ENCODE peak calls at places on chromosomes 2 and 18, in four cellular contexts. Q is GM12891, T is GM12878, B is K562. V is an unnamed sample.

GRCh38 chr2:219965287-219965870 is 337.9 kb downstream of the SLC4A3 start:
- DNase-seq in Q (no peak), T (no peak), B (no peak), V (no peak)

GRCh38 chr2:26491563-26492167 is 13.7 kb upstream of the OTOF start:
- DNase-seq in Q (no peak), T (no peak), B (no peak), V (no peak)

GRCh38 chr2:135694711-135695110 is 46.9 kb upstream of the UBXN4 start:
- DNase-seq in Q (no peak), T (no peak), B (no peak), V (no peak)

GRCh38 chr2:71510196-71510807 is 56.9 kb downstream of the DYSF start:
- DNase-seq in Q (peak; percentile 76), T (no peak), B (peak; percentile 76), V (no peak)

GRCh38 chr2:155161314-155161713 is 462.8 kb downstream of the KCNJ3 start:
- DNase-seq in Q (no peak), T (no peak), B (no peak), V (no peak)

GRCh38 chr2:171571721-171572120 is 49.4 kb downstream of the CYBRD1 start:
- DNase-seq in Q (no peak), T (no peak), B (no peak), V (no peak)

GRCh38 chr2:100011272-100011711 is 131.1 kb downstream of the AFF3 start:
- DNase-seq in Q (no peak), T (no peak), B (no peak), V (no peak)

GRCh38 chr2:215367647-215368492 is 56.0 kb downstream of the ATIC start:
- DNase-seq in Q (no peak), T (no peak), B (no peak), V (no peak)

GRCh38 chr18:73653251-73653650 is 494.4 kb downstream of the FBXO15 start:
- DNase-seq in Q (no peak), T (no peak), B (no peak), V (no peak)

GRCh38 chr18:46587568-46587967 is 69.5 kb downstream of the LOXHD1 start:
- DNase-seq in Q (no peak), T (no peak), B (no peak), V (no peak)

GRCh38 chr18:66046025-66046602 is 295.3 kb downstream of the CDH7 start:
- DNase-seq in Q (no peak), T (no peak), B (no peak), V (no peak)

GRCh38 chr18:32177530-32177929 is 12.3 kb upstream of the MEP1B start:
- DNase-seq in Q (no peak), T (no peak), B (no peak), V (no peak)

GRCh38 chr2:203489531-203489930 is 45.6 kb downstream of the RAPH1 start:
- DNase-seq in Q (no peak), T (no peak), B (no peak), V (no peak)

GRCh38 chr2:163778045-163778753 is 42.4 kb upstream of the FIGN start:
- DNase-seq in Q (no peak), T (no peak), B (no peak), V (no peak)

GRCh38 chr2:120283649-120284048 is 31.0 kb downstream of the RALB start:
- DNase-seq in Q (no peak), T (no peak), B (no peak), V (no peak)

GRCh38 chr2:157355618-157356017 is 30.0 kb upstream of the ERMN start:
- DNase-seq in Q (no peak), T (no peak), B (no peak), V (no peak)

GRCh38 chr2:214029190-214029589 is 381.7 kb upstream of the VWC2L start:
- DNase-seq in Q (no peak), T (no peak), B (no peak), V (no peak)

GRCh38 chr2:18312818-18313217 is 247.6 kb downstream of the RDH14 start:
- DNase-seq in Q (no peak), T (no peak), B (no peak), V (no peak)

GRCh38 chr2:102103284-102103683 is 39.3 kb upstream of the IL1R1 start:
- DNase-seq in Q (no peak), T (no peak), B (no peak), V (no peak)

GRCh38 chr2:216023055-216023648 is 9.8 kb upstream of the MREG start:
- DNase-seq in Q (no peak), T (no peak), B (peak; percentile 54), V (peak; percentile 32)

GRCh38 chr2:241295326-241296095 is 20.0 kb downstream of the HDLBP start:
- DNase-seq in Q (no peak), T (no peak), B (no peak), V (no peak)

GRCh38 chr18:8469793-8470192 is 139.4 kb upstream of the RAB12 start:
- DNase-seq in Q (no peak), T (no peak), B (no peak), V (no peak)

GRCh38 chr2:181104512-181105121 is 124.2 kb downstream of the UBE2E3 start:
- DNase-seq in Q (no peak), T (no peak), B (no peak), V (peak; percentile 47)

GRCh38 chr18:39596891-39597290 is 2031.3 kb upstream of the CELF4 start:
- DNase-seq in Q (no peak), T (no peak), B (no peak), V (no peak)

GRCh38 chr2:15160201-15160600 is 400.9 kb downstream of the NBAS start:
- DNase-seq in Q (no peak), T (no peak), B (no peak), V (no peak)

GRCh38 chr2:226611944-226612318 is 187.7 kb downstream of the IRS1 start:
- DNase-seq in Q (no peak), T (no peak), B (no peak), V (no peak)

GRCh38 chr2:152505495-152505906 is 170.5 kb downstream of the FMNL2 start:
- DNase-seq in Q (no peak), T (peak; percentile 35), B (peak; percentile 29), V (no peak)

GRCh38 chr2:40430741-40431599 is 20.9 kb downstream of the SLC8A1 start:
- DNase-seq in Q (no peak), T (no peak), B (no peak), V (no peak)

GRCh38 chr2:211822686-211823335 is 715.8 kb downstream of the ERBB4 start:
- DNase-seq in Q (no peak), T (no peak), B (no peak), V (no peak)

GRCh38 chr2:231362785-231363184 is 32.7 kb upstream of the B3GNT7 start:
- DNase-seq in Q (no peak), T (no peak), B (no peak), V (no peak)

GRCh38 chr18:13983506-13983905 is 68.2 kb upstream of the MC2R start:
- DNase-seq in Q (no peak), T (no peak), B (no peak), V (no peak)

GRCh38 chr18:13984080-13984479 is 68.7 kb upstream of the MC2R start:
- DNase-seq in Q (no peak), T (no peak), B (no peak), V (no peak)

GRCh38 chr18:13987956-13988355 is 72.6 kb upstream of the MC2R start:
- DNase-seq in Q (no peak), T (no peak), B (no peak), V (no peak)

GRCh38 chr18:13982136-13982535 is 66.8 kb upstream of the MC2R start:
- DNase-seq in Q (no peak), T (no peak), B (no peak), V (no peak)
- TF ChIP-seq SPI1 in Q (no peak), T (no peak), B (no peak), V (no peak)

GRCh38 chr2:225041871-225042799 is at the start of gene DOCK10:
- DNase-seq in Q (peak; percentile 38), T (no peak), B (no peak), V (peak; percentile 74)

GRCh38 chr2:225041210-225041870 is 928 bp downstream of the DOCK10 start:
- DNase-seq in Q (peak; percentile 35), T (peak; percentile 84), B (no peak), V (peak; percentile 69)

GRCh38 chr2:225040862-225041209 is 1.4 kb downstream of the DOCK10 start:
- DNase-seq in Q (no peak), T (no peak), B (no peak), V (no peak)

GRCh38 chr2:225038076-225038571 is 4.1 kb downstream of the DOCK10 start:
- DNase-seq in Q (no peak), T (no peak), B (no peak), V (no peak)

DNA sequence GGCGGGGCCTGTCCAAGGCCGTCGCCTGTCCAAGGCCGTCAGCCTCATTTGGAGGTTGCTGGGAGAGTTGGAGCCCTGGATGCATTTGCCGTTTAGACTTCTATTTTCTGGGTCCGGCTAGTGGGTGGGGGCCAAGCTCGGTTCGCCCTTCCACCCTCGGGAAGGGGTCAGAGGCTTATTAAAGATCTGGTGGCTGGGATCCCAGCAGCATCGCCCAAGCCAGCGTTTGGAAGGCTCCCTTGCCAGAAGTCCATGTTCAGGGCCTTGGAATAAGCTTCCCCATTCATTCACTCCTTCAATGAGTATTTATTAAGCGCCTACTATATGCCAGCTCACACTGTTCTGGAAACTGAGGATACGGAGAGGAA is 516 bp upstream of the DOCK10 start:
- DNase-seq in Q (no peak), T (no peak), B (no peak), V (no peak)
- TF ChIP-seq SPI1 in Q (no peak), T (no peak), B (no peak), V (no peak)

DNA sequence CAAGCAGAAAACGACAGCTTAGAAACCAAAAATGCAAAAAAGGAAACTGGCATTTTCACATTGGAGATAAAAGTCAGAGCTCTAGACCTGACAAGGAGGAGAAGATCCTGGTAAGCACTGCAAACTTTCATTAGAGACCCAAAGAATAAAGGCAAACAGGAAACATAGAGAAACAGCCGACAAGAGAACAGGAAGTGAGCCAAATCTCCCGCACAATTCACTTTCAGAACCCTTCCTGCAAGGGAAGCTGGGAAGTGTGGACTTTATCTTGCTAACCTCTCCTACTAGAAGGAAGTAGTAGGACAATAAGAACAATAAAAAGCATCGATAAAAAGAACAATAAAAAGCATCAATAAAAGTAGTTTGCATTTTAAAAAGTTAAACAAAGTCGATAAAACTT is 417.8 kb upstream of the SPHKAP start:
- DNase-seq in Q (no peak), T (no peak), B (no peak), V (no peak)
- TF ChIP-seq SPI1 in Q (peak; percentile 79), T (peak; percentile 72), B (no peak), V (no peak)

GRCh38 chr2:217784996-217785543 is 217.7 kb downstream of the TNS1 start:
- DNase-seq in Q (no peak), T (no peak), B (no peak), V (no peak)

GRCh38 chr2:217783243-217783642 is 219.6 kb downstream of the TNS1 start:
- DNase-seq in Q (no peak), T (no peak), B (no peak), V (no peak)

GRCh38 chr2:217788669-217789002 is 214.2 kb downstream of the TNS1 start:
- DNase-seq in Q (no peak), T (no peak), B (no peak), V (no peak)

GRCh38 chr2:217787160-217787877 is 215.5 kb downstream of the TNS1 start:
- DNase-seq in Q (no peak), T (no peak), B (no peak), V (no peak)

DNA sequence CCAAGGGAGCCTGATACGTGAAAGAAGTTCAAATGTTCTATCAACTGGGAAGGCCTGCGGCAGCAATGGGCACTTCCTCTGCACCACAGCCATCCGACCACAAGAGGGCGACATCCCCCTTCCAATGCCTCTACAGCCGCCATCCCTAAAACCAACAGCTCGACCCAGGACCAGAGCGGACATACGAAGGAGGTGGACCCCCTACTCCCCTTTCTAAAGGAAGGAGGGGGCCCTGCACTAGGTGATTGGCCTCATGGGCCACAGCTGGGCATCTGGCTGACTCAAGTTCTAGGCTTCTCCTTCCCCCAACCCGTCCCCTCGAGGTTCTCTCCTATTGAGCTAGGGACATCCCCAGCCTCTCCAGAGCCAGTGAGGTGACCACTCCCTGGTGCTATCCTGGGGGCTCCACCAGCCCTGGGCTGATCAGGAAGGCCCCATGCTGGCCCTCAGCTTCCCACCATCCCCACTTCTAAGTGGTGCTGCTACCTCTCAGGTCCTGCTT is 217.2 kb downstream of the TNS1 start:
- DNase-seq in Q (peak; percentile 61), T (no peak), B (peak; percentile 68), V (peak; percentile 63)
- TF ChIP-seq SPI1 in Q (peak; percentile 87), T (peak; percentile 79), B (peak; percentile 90), V (peak; percentile 92)

V was measured in HL-60.